ENCODE peak calls at places on chromosomes 7 and 10, in nine cellular contexts. J is foreskin fibroblast, E is GM03348, B is fibroblast of villous mesenchyme, V is H54, L is H7, W is myocyte, P is lower lobe of right lung, H is tibial nerve. R is an unnamed sample.

GRCh38 chr7:73983437-73984164 is 44.4 kb upstream of the ELN start:
- DNase-seq in J (peak; percentile 61), E (no peak), B (peak; percentile 30), V (no peak), L (peak; percentile 50), W (no peak), P (peak; percentile 46), H (no peak), R (no peak)

GRCh38 chr10:89337493-89337892 is 9.7 kb downstream of the IFIT3 start:
- DNase-seq in J (peak; percentile 36), E (no peak), B (peak; percentile 71), V (no peak), L (no peak), W (peak; percentile 27), P (no peak), H (no peak), R (no peak)

GRCh38 chr7:111741811-111742240 is 179.5 kb upstream of the IMMP2L start:
- DNase-seq in J (peak; percentile 78), E (peak; percentile 79), B (peak; percentile 79), V (peak; percentile 41), L (peak; percentile 42), W (peak; percentile 75), P (peak; percentile 52), H (peak; percentile 40), R (peak; percentile 50)

GRCh38 chr7:108384721-108385483 is 71.3 kb downstream of the NRCAM start:
- DNase-seq in J (no peak), E (no peak), B (no peak), V (no peak), L (peak; percentile 35), W (no peak), P (no peak), H (no peak), R (no peak)

GRCh38 chr7:43753401-43753800 is 5.1 kb upstream of the BLVRA start:
- DNase-seq in J (peak; percentile 43), E (no peak), B (no peak), V (no peak), L (no peak), W (no peak), P (no peak), H (no peak), R (no peak)

GRCh38 chr7:135777626-135778398 is 29.2 kb upstream of the FAM180A start:
- DNase-seq in J (peak; percentile 51), E (no peak), B (no peak), V (no peak), L (no peak), W (no peak), P (no peak), H (no peak), R (no peak)

GRCh38 chr10:3935141-3935540 is 150.1 kb upstream of the KLF6 start:
- DNase-seq in J (peak; percentile 74), E (peak; percentile 88), B (peak; percentile 87), V (no peak), L (no peak), W (peak; percentile 79), P (no peak), H (peak; percentile 35), R (no peak)

GRCh38 chr10:131096031-131096430 is 215.5 kb downstream of the TCERG1L start:
- DNase-seq in J (no peak), E (no peak), B (no peak), V (no peak), L (no peak), W (no peak), P (peak; percentile 8), H (no peak), R (no peak)

GRCh38 chr7:155203059-155203881 is 94.4 kb upstream of the INSIG1 start:
- DNase-seq in J (no peak), E (no peak), B (no peak), V (no peak), L (peak; percentile 54), W (no peak), P (no peak), H (no peak), R (no peak)

GRCh38 chr7:158395780-158396214 is 191.8 kb downstream of the PTPRN2 start:
- DNase-seq in J (no peak), E (no peak), B (no peak), V (no peak), L (peak; percentile 94), W (no peak), P (peak; percentile 49), H (no peak), R (no peak)

GRCh38 chr10:98338318-98338717 is 70.3 kb upstream of the LOXL4 start:
- DNase-seq in J (no peak), E (peak; percentile 47), B (no peak), V (no peak), L (no peak), W (no peak), P (no peak), H (peak; percentile 29), R (no peak)

GRCh38 chr10:82986216-82986615 is 1111.2 kb downstream of the NRG3 start:
- DNase-seq in J (no peak), E (no peak), B (no peak), V (no peak), L (no peak), W (no peak), P (no peak), H (no peak), R (no peak)

GRCh38 chr7:74059681-74060588 is 23.7 kb upstream of the LIMK1 start:
- DNase-seq in J (no peak), E (no peak), B (no peak), V (no peak), L (peak; percentile 71), W (no peak), P (peak; percentile 81), H (no peak), R (no peak)

GRCh38 chr10:92410501-92410900 is 119.5 kb downstream of the MARCHF5 start:
- DNase-seq in J (no peak), E (no peak), B (no peak), V (no peak), L (no peak), W (no peak), P (no peak), H (no peak), R (no peak)

GRCh38 chr7:39952378-39952777 is 2.3 kb downstream of the CDK13 start:
- DNase-seq in J (peak; percentile 49), E (peak; percentile 43), B (peak; percentile 58), V (peak; percentile 44), L (no peak), W (peak; percentile 35), P (no peak), H (no peak), R (no peak)

GRCh38 chr7:151099486-151100211 is 13.4 kb downstream of the AGAP3 start:
- DNase-seq in J (no peak), E (no peak), B (no peak), V (no peak), L (peak; percentile 69), W (peak; percentile 68), P (peak; percentile 41), H (no peak), R (no peak)

GRCh38 chr10:72297281-72297967 is 23.7 kb downstream of the DDIT4 start:
- DNase-seq in J (peak; percentile 96), E (peak; percentile 87), B (peak; percentile 98), V (no peak), L (no peak), W (peak; percentile 73), P (peak; percentile 91), H (peak; percentile 76), R (no peak)

R was measured in NCI-H1930.